ENCODE peak calls at places on chromosome 3, in nine cellular contexts. One of them, this sample, is unnamed.

GRCh38 chr3:148790841-148791240 is 36.8 kb upstream of the CPB1 start:
- DNase-seq in neural progenitor cell: no peak
- DNase-seq in body of pancreas: no peak
- DNase-seq in brain microvascular endothelial cell: no peak
- DNase-seq in tibial nerve: peak
- DNase-seq in heart left ventricle: peak
- DNase-seq in A549: no peak
- DNase-seq in neuronal stem cell: no peak
- DNase-seq in HepG2: no peak
- DNase-seq in this sample: peak

GRCh38 chr3:184602406-184603155 is 41.0 kb downstream of the EPHB3 start:
- DNase-seq in neural progenitor cell: peak
- DNase-seq in body of pancreas: no peak
- DNase-seq in brain microvascular endothelial cell: no peak
- DNase-seq in tibial nerve: no peak
- DNase-seq in heart left ventricle: no peak
- DNase-seq in A549: no peak
- DNase-seq in neuronal stem cell: no peak
- DNase-seq in HepG2: no peak
- DNase-seq in this sample: no peak

GRCh38 chr3:31871939-31872507 is 109.0 kb downstream of the OSBPL10 start:
- DNase-seq in neural progenitor cell: no peak
- DNase-seq in body of pancreas: no peak
- DNase-seq in brain microvascular endothelial cell: no peak
- DNase-seq in tibial nerve: no peak
- DNase-seq in heart left ventricle: no peak
- DNase-seq in A549: no peak
- DNase-seq in neuronal stem cell: no peak
- DNase-seq in HepG2: no peak
- DNase-seq in this sample: no peak

GRCh38 chr3:168197162-168197561 is 101.4 kb upstream of the GOLIM4 start:
- DNase-seq in neural progenitor cell: no peak
- DNase-seq in body of pancreas: no peak
- DNase-seq in brain microvascular endothelial cell: no peak
- DNase-seq in tibial nerve: no peak
- DNase-seq in heart left ventricle: no peak
- DNase-seq in A549: no peak
- DNase-seq in neuronal stem cell: no peak
- DNase-seq in HepG2: peak
- DNase-seq in this sample: no peak

GRCh38 chr3:69774029-69774428 is 34.8 kb downstream of the MITF start:
- DNase-seq in neural progenitor cell: no peak
- DNase-seq in body of pancreas: peak
- DNase-seq in brain microvascular endothelial cell: no peak
- DNase-seq in tibial nerve: peak
- DNase-seq in heart left ventricle: peak
- DNase-seq in A549: no peak
- DNase-seq in neuronal stem cell: no peak
- DNase-seq in HepG2: no peak
- DNase-seq in this sample: no peak

GRCh38 chr3:14145670-14146380 is 21.0 kb downstream of the TMEM43 start:
- DNase-seq in neural progenitor cell: no peak
- DNase-seq in body of pancreas: no peak
- DNase-seq in brain microvascular endothelial cell: no peak
- DNase-seq in tibial nerve: no peak
- DNase-seq in heart left ventricle: no peak
- DNase-seq in A549: no peak
- DNase-seq in neuronal stem cell: no peak
- DNase-seq in HepG2: no peak
- DNase-seq in this sample: no peak

GRCh38 chr3:16147226-16147625 is 27.3 kb upstream of the GALNT15 start:
- DNase-seq in neural progenitor cell: no peak
- DNase-seq in body of pancreas: no peak
- DNase-seq in brain microvascular endothelial cell: peak
- DNase-seq in tibial nerve: no peak
- DNase-seq in heart left ventricle: no peak
- DNase-seq in A549: peak
- DNase-seq in neuronal stem cell: no peak
- DNase-seq in HepG2: no peak
- DNase-seq in this sample: no peak

GRCh38 chr3:128267541-128267940 is 114.3 kb downstream of the EEFSEC start:
- DNase-seq in neural progenitor cell: no peak
- DNase-seq in body of pancreas: no peak
- DNase-seq in brain microvascular endothelial cell: no peak
- DNase-seq in tibial nerve: no peak
- DNase-seq in heart left ventricle: no peak
- DNase-seq in A549: no peak
- DNase-seq in neuronal stem cell: no peak
- DNase-seq in HepG2: no peak
- DNase-seq in this sample: no peak

GRCh38 chr3:99128205-99128604 is 226.7 kb upstream of the DCBLD2 start:
- DNase-seq in neural progenitor cell: no peak
- DNase-seq in body of pancreas: no peak
- DNase-seq in brain microvascular endothelial cell: no peak
- DNase-seq in tibial nerve: no peak
- DNase-seq in heart left ventricle: no peak
- DNase-seq in A549: no peak
- DNase-seq in neuronal stem cell: no peak
- DNase-seq in HepG2: no peak
- DNase-seq in this sample: no peak

GRCh38 chr3:112357888-112358287 is 24.9 kb downstream of the CD200 start:
- DNase-seq in neural progenitor cell: no peak
- DNase-seq in body of pancreas: no peak
- DNase-seq in brain microvascular endothelial cell: no peak
- DNase-seq in tibial nerve: no peak
- DNase-seq in heart left ventricle: no peak
- DNase-seq in A549: no peak
- DNase-seq in neuronal stem cell: no peak
- DNase-seq in HepG2: no peak
- DNase-seq in this sample: no peak

GRCh38 chr3:122688996-122689395 is 8.4 kb downstream of the PARP14 start:
- DNase-seq in neural progenitor cell: no peak
- DNase-seq in body of pancreas: no peak
- DNase-seq in brain microvascular endothelial cell: no peak
- DNase-seq in tibial nerve: no peak
- DNase-seq in heart left ventricle: no peak
- DNase-seq in A549: no peak
- DNase-seq in neuronal stem cell: no peak
- DNase-seq in HepG2: no peak
- DNase-seq in this sample: no peak

GRCh38 chr3:43286886-43287301 is 554 bp downstream of the SNRK start:
- DNase-seq in neural progenitor cell: peak
- DNase-seq in body of pancreas: no peak
- DNase-seq in brain microvascular endothelial cell: no peak
- DNase-seq in tibial nerve: no peak
- DNase-seq in heart left ventricle: no peak
- DNase-seq in A549: peak
- DNase-seq in neuronal stem cell: no peak
- DNase-seq in HepG2: no peak
- DNase-seq in this sample: no peak
- H3K27ac ChIP-seq in neural progenitor cell: no peak
- H3K27ac ChIP-seq in body of pancreas: peak
- H3K27ac ChIP-seq in brain microvascular endothelial cell: peak
- H3K27ac ChIP-seq in tibial nerve: peak
- H3K27ac ChIP-seq in heart left ventricle: peak
- H3K27ac ChIP-seq in A549: peak
- H3K27ac ChIP-seq in neuronal stem cell: no peak
- H3K27ac ChIP-seq in HepG2: peak
- H3K27ac ChIP-seq in this sample: peak

GRCh38 chr3:12549971-12550760 is 4.9 kb upstream of the MKRN2OS start:
- DNase-seq in neural progenitor cell: no peak
- DNase-seq in body of pancreas: no peak
- DNase-seq in brain microvascular endothelial cell: no peak
- DNase-seq in tibial nerve: no peak
- DNase-seq in heart left ventricle: no peak
- DNase-seq in A549: no peak
- DNase-seq in neuronal stem cell: no peak
- DNase-seq in HepG2: no peak
- DNase-seq in this sample: no peak

GRCh38 chr3:12541625-12542024 is 3.7 kb downstream of the MKRN2OS start:
- DNase-seq in neural progenitor cell: peak
- DNase-seq in body of pancreas: no peak
- DNase-seq in brain microvascular endothelial cell: no peak
- DNase-seq in tibial nerve: no peak
- DNase-seq in heart left ventricle: peak
- DNase-seq in A549: no peak
- DNase-seq in neuronal stem cell: no peak
- DNase-seq in HepG2: no peak
- DNase-seq in this sample: no peak

GRCh38 chr3:12544652-12545472 is 437 bp downstream of the MKRN2OS start:
- DNase-seq in neural progenitor cell: no peak
- DNase-seq in body of pancreas: no peak
- DNase-seq in brain microvascular endothelial cell: no peak
- DNase-seq in tibial nerve: no peak
- DNase-seq in heart left ventricle: no peak
- DNase-seq in A549: no peak
- DNase-seq in neuronal stem cell: no peak
- DNase-seq in HepG2: no peak
- DNase-seq in this sample: no peak

DNA sequence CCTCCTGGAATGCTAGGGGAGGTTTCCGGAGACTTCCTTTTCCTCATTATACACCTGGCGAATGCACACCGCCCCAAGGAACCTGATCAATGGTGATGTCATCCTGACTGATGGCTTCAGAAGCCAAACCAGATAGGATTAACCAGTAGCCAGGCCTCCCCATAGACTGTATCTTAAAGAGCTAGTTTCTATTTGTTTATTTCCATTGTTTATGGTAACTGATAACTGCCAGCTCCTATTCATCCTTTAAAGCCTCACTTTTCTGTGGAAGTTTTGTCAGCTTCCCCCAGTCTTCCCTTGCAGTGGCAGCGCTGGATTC is at the start of gene MKRN2OS:
- DNase-seq in neural progenitor cell: peak
- DNase-seq in body of pancreas: peak
- DNase-seq in brain microvascular endothelial cell: no peak
- DNase-seq in tibial nerve: no peak
- DNase-seq in heart left ventricle: no peak
- DNase-seq in A549: no peak
- DNase-seq in neuronal stem cell: no peak
- DNase-seq in HepG2: no peak
- DNase-seq in this sample: no peak
- H3K27ac ChIP-seq in neural progenitor cell: no peak
- H3K27ac ChIP-seq in body of pancreas: peak
- H3K27ac ChIP-seq in brain microvascular endothelial cell: no peak
- H3K27ac ChIP-seq in tibial nerve: no peak
- H3K27ac ChIP-seq in heart left ventricle: no peak
- H3K27ac ChIP-seq in A549: no peak
- H3K27ac ChIP-seq in neuronal stem cell: no peak
- H3K27ac ChIP-seq in HepG2: no peak
- H3K27ac ChIP-seq in this sample: no peak

DNA sequence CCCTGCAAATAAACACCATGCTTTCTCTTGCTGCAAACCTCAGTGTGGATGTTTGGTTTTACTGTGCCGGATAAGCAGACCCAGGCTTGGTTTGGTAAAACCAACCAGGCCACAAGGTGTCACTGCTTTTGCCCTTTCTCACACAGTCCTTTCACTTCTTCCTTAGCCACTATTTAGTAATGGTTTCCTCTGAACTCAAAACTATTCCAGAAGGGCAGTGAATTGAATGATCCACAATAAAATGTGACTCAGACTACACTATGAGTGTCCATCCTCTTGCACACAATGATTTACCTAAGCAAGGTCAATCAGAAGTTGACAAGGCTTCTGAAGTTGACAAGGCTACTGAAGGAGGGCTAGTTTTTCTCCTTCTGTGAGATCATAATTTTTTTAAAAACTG is 552.4 kb upstream of the CCDC54 start:
- DNase-seq in neural progenitor cell: peak
- DNase-seq in body of pancreas: no peak
- DNase-seq in brain microvascular endothelial cell: peak
- DNase-seq in tibial nerve: no peak
- DNase-seq in heart left ventricle: peak
- DNase-seq in A549: peak
- DNase-seq in neuronal stem cell: no peak
- DNase-seq in HepG2: peak
- DNase-seq in this sample: no peak
- H3K27ac ChIP-seq in neural progenitor cell: peak
- H3K27ac ChIP-seq in body of pancreas: no peak
- H3K27ac ChIP-seq in brain microvascular endothelial cell: no peak
- H3K27ac ChIP-seq in tibial nerve: no peak
- H3K27ac ChIP-seq in heart left ventricle: no peak
- H3K27ac ChIP-seq in A549: no peak
- H3K27ac ChIP-seq in neuronal stem cell: no peak
- H3K27ac ChIP-seq in HepG2: no peak
- H3K27ac ChIP-seq in this sample: no peak

GRCh38 chr3:177676947-177677587 is 479.8 kb upstream of the TBL1XR1 start:
- DNase-seq in neural progenitor cell: peak
- DNase-seq in body of pancreas: peak
- DNase-seq in brain microvascular endothelial cell: no peak
- DNase-seq in tibial nerve: no peak
- DNase-seq in heart left ventricle: no peak
- DNase-seq in A549: peak
- DNase-seq in neuronal stem cell: no peak
- DNase-seq in HepG2: no peak
- DNase-seq in this sample: peak
- H3K27ac ChIP-seq in neural progenitor cell: no peak
- H3K27ac ChIP-seq in body of pancreas: no peak
- H3K27ac ChIP-seq in brain microvascular endothelial cell: no peak
- H3K27ac ChIP-seq in tibial nerve: no peak
- H3K27ac ChIP-seq in heart left ventricle: no peak
- H3K27ac ChIP-seq in A549: no peak
- H3K27ac ChIP-seq in neuronal stem cell: no peak
- H3K27ac ChIP-seq in HepG2: no peak
- H3K27ac ChIP-seq in this sample: peak

DNA sequence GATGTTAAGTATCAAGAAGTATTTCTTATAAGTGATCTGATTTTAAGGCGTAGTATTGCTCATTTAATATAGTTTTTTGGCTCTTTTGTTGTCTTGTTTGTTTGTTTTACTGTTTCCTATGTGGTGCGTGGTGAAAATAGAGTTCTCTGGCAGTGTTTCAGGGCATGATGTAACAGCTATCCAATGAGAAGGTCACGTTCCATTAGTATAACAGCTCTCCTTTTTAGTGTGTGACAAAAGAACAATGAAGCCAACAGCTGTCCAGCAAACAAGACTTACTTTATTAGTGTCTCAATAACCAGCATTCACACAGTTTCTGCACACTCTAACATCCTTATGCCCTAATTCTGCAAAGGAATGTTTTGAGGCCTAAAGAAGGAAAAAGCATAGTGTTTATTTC is 127.9 kb downstream of the SLC25A26 start:
- DNase-seq in neural progenitor cell: no peak
- DNase-seq in body of pancreas: no peak
- DNase-seq in brain microvascular endothelial cell: no peak
- DNase-seq in tibial nerve: no peak
- DNase-seq in heart left ventricle: no peak
- DNase-seq in A549: no peak
- DNase-seq in neuronal stem cell: no peak
- DNase-seq in HepG2: no peak
- DNase-seq in this sample: no peak
- H3K27ac ChIP-seq in neural progenitor cell: no peak
- H3K27ac ChIP-seq in body of pancreas: no peak
- H3K27ac ChIP-seq in brain microvascular endothelial cell: no peak
- H3K27ac ChIP-seq in tibial nerve: no peak
- H3K27ac ChIP-seq in heart left ventricle: no peak
- H3K27ac ChIP-seq in A549: no peak
- H3K27ac ChIP-seq in neuronal stem cell: no peak
- H3K27ac ChIP-seq in HepG2: no peak
- H3K27ac ChIP-seq in this sample: peak